ENCODE peak calls at places on chromosomes 4 and X, in six cellular contexts. R is SW 1271; P is heart left ventricle; B is effector memory CD8-positive, alpha-beta T cell; Y is left cardiac atrium; G is WTC11. W is an unnamed sample.

GRCh38 chr4:83589283-83589682 is 53.4 kb downstream of the GPAT3 start:
- DNase-seq in R (no peak), P (no peak), B (no peak), Y (no peak), G (no peak), W (no peak)

GRCh38 chrX:48107717-48108116 is 22.7 kb upstream of the SPACA5B start:
- DNase-seq in R (no peak), P (no peak), B (no peak), Y (no peak), G (no peak), W (no peak)

GRCh38 chrX:5051831-5052491 is 1176.7 kb downstream of the NLGN4X start:
- DNase-seq in R (peak), P (peak), B (no peak), Y (peak), G (no peak), W (no peak)

GRCh38 chr4:113336556-113336955 is 287.1 kb downstream of the ANK2 start:
- DNase-seq in R (no peak), P (no peak), B (no peak), Y (no peak), G (no peak), W (no peak)

GRCh38 chrX:154531626-154532025 is 15.0 kb downstream of the G6PD start:
- DNase-seq in R (no peak), P (no peak), B (no peak), Y (no peak), G (no peak), W (no peak)

GRCh38 chr4:118340109-118340508 is 12.7 kb downstream of the PRSS12 start:
- DNase-seq in R (no peak), P (no peak), B (no peak), Y (no peak), G (no peak), W (no peak)

GRCh38 chr4:101862595-101862994 is 72.1 kb downstream of the BANK1 start:
- DNase-seq in R (no peak), P (no peak), B (no peak), Y (no peak), G (no peak), W (no peak)

GRCh38 chr4:79949186-79949585 is 123.8 kb downstream of the ANTXR2 start:
- DNase-seq in R (no peak), P (no peak), B (no peak), Y (no peak), G (no peak), W (no peak)

GRCh38 chrX:13077168-13077567 is 32.7 kb upstream of the FAM9C start:
- DNase-seq in R (no peak), P (no peak), B (no peak), Y (no peak), G (no peak), W (no peak)

GRCh38 chr4:40621592-40622512 is 7.8 kb downstream of the RBM47 start:
- DNase-seq in R (peak), P (peak), B (no peak), Y (peak), G (peak), W (no peak)

GRCh38 chr4:113579360-113579759 is 182.2 kb downstream of the CAMK2D start:
- DNase-seq in R (no peak), P (no peak), B (no peak), Y (no peak), G (no peak), W (no peak)

GRCh38 chr4:46886711-46887110 is 22.3 kb downstream of the COX7B2 start:
- DNase-seq in R (peak), P (no peak), B (no peak), Y (no peak), G (no peak), W (no peak)

GRCh38 chrX:63658920-63659319 is 126.1 kb downstream of the ARHGEF9 start:
- DNase-seq in R (no peak), P (no peak), B (no peak), Y (peak), G (no peak), W (no peak)

GRCh38 chrX:46407753-46408130 is 137.5 kb downstream of the ZNF674 start:
- DNase-seq in R (no peak), P (no peak), B (no peak), Y (no peak), G (no peak), W (no peak)

GRCh38 chr4:79178770-79179169 is 147.1 kb downstream of the NAA11 start:
- DNase-seq in R (no peak), P (no peak), B (no peak), Y (no peak), G (no peak), W (no peak)

GRCh38 chrX:104750146-104750699 is 184.2 kb downstream of the IL1RAPL2 start:
- DNase-seq in R (no peak), P (peak), B (no peak), Y (no peak), G (no peak), W (no peak)

GRCh38 chr4:81214518-81215218 is 354 bp downstream of the PRKG2 start:
- DNase-seq in R (no peak), P (no peak), B (no peak), Y (peak), G (peak), W (peak)

W was measured in CD4-positive, CD25-positive, alpha-beta regulatory T cell.